ENCODE peak calls at places on chromosomes 7 and 10, in nine cellular contexts. R, L, Q, E, B, X, Y, W and J are unnamed samples.

GRCh38 chr10:71573562-71574300 is 145.8 kb downstream of the C10orf105 start:
- DNase-seq in R (no peak), L (no peak), Q (no peak), E (no peak), B (no peak), X (no peak), Y (no peak), W (no peak), J (no peak)

GRCh38 chr7:3241686-3242258 is 59.3 kb upstream of the SDK1 start:
- DNase-seq in R (no peak), L (no peak), Q (no peak), E (no peak), B (no peak), X (peak), Y (no peak), W (no peak), J (no peak)

GRCh38 chr7:66503551-66504031 is 125.1 kb upstream of the KCTD7 start:
- DNase-seq in R (no peak), L (no peak), Q (no peak), E (no peak), B (no peak), X (no peak), Y (no peak), W (no peak), J (no peak)

GRCh38 chr7:116709336-116709735 is 37.3 kb downstream of the MET start:
- DNase-seq in R (no peak), L (no peak), Q (no peak), E (no peak), B (no peak), X (no peak), Y (no peak), W (no peak), J (no peak)

GRCh38 chr7:27046854-27047549 is 48.8 kb downstream of the HOXA1 start:
- DNase-seq in R (no peak), L (peak), Q (peak), E (no peak), B (no peak), X (peak), Y (no peak), W (no peak), J (no peak)

GRCh38 chr7:1717095-1717483 is 47.0 kb downstream of the ELFN1 start:
- DNase-seq in R (no peak), L (no peak), Q (no peak), E (no peak), B (no peak), X (no peak), Y (no peak), W (no peak), J (no peak)

GRCh38 chr10:121237718-121238117 is 360.5 kb downstream of the FGFR2 start:
- DNase-seq in R (no peak), L (no peak), Q (no peak), E (no peak), B (no peak), X (no peak), Y (no peak), W (no peak), J (no peak)

GRCh38 chr10:69215405-69216176 is 4.5 kb upstream of the HKDC1 start:
- DNase-seq in R (no peak), L (no peak), Q (no peak), E (no peak), B (no peak), X (no peak), Y (no peak), W (no peak), J (no peak)

GRCh38 chr10:4208499-4208898 is 423.5 kb upstream of the KLF6 start:
- DNase-seq in R (no peak), L (no peak), Q (peak), E (no peak), B (no peak), X (no peak), Y (no peak), W (no peak), J (no peak)

GRCh38 chr10:21078410-21079329 is 181.6 kb upstream of the NEBL start:
- DNase-seq in R (peak), L (peak), Q (peak), E (peak), B (peak), X (peak), Y (peak), W (peak), J (no peak)

GRCh38 chr10:71309919-71310318 is 9.1 kb upstream of the SLC29A3 start:
- DNase-seq in R (no peak), L (no peak), Q (no peak), E (no peak), B (no peak), X (no peak), Y (no peak), W (no peak), J (no peak)

GRCh38 chr10:8998751-8999150 is 944.3 kb downstream of the GATA3 start:
- DNase-seq in R (no peak), L (no peak), Q (no peak), E (no peak), B (no peak), X (no peak), Y (no peak), W (no peak), J (no peak)

GRCh38 chr7:102860351-102860811 is 52.4 kb upstream of the LRRC17 start:
- DNase-seq in R (no peak), L (no peak), Q (peak), E (no peak), B (no peak), X (peak), Y (no peak), W (no peak), J (peak)

GRCh38 chr7:135714534-135715009 is 13.4 kb downstream of the SLC13A4 start:
- DNase-seq in R (no peak), L (peak), Q (peak), E (no peak), B (no peak), X (peak), Y (no peak), W (peak), J (no peak)

GRCh38 chr10:80165173-80165572 is 32.6 kb downstream of the PLAC9 start:
- DNase-seq in R (no peak), L (no peak), Q (peak), E (no peak), B (no peak), X (no peak), Y (no peak), W (no peak), J (no peak)

GRCh38 chr10:74282853-74283205 is 131.8 kb downstream of the ADK start:
- DNase-seq in R (no peak), L (no peak), Q (peak), E (no peak), B (no peak), X (no peak), Y (no peak), W (no peak), J (peak)

GRCh38 chr10:46541735-46542566 is 14.5 kb downstream of the GPRIN2 start:
- DNase-seq in R (no peak), L (no peak), Q (no peak), E (peak), B (no peak), X (peak), Y (no peak), W (peak), J (no peak)

GRCh38 chr10:52864459-52865106 is 92.0 kb upstream of the MBL2 start:
- DNase-seq in R (peak), L (peak), Q (peak), E (no peak), B (peak), X (peak), Y (no peak), W (no peak), J (peak)

GRCh38 chr10:106044511-106044910 is 1120.0 kb downstream of the SORCS1 start:
- DNase-seq in R (no peak), L (no peak), Q (no peak), E (no peak), B (no peak), X (no peak), Y (no peak), W (no peak), J (no peak)

GRCh38 chr7:131753620-131754222 is 197.3 kb upstream of the PODXL start:
- DNase-seq in R (no peak), L (no peak), Q (no peak), E (no peak), B (peak), X (no peak), Y (no peak), W (no peak), J (no peak)

GRCh38 chr10:94183666-94184264 is 179.0 kb downstream of the NOC3L start:
- DNase-seq in R (peak), L (peak), Q (peak), E (no peak), B (no peak), X (peak), Y (no peak), W (no peak), J (peak)

GRCh38 chr10:3397231-3397630 is 224.6 kb upstream of the PITRM1 start:
- DNase-seq in R (no peak), L (no peak), Q (no peak), E (no peak), B (no peak), X (no peak), Y (no peak), W (no peak), J (no peak)

GRCh38 chr10:77872151-77872946 is 54.2 kb downstream of the DLG5 start:
- DNase-seq in R (no peak), L (no peak), Q (peak), E (peak), B (no peak), X (no peak), Y (no peak), W (peak), J (no peak)

GRCh38 chr10:77875730-77876129 is 50.8 kb downstream of the DLG5 start:
- DNase-seq in R (no peak), L (no peak), Q (no peak), E (no peak), B (no peak), X (no peak), Y (no peak), W (no peak), J (no peak)

GRCh38 chr10:77874872-77875271 is 51.7 kb downstream of the DLG5 start:
- DNase-seq in R (no peak), L (no peak), Q (no peak), E (no peak), B (no peak), X (no peak), Y (no peak), W (no peak), J (no peak)

GRCh38 chr10:77872947-77873557 is 53.5 kb downstream of the DLG5 start:
- DNase-seq in R (no peak), L (no peak), Q (peak), E (no peak), B (no peak), X (no peak), Y (no peak), W (no peak), J (no peak)

DNA sequence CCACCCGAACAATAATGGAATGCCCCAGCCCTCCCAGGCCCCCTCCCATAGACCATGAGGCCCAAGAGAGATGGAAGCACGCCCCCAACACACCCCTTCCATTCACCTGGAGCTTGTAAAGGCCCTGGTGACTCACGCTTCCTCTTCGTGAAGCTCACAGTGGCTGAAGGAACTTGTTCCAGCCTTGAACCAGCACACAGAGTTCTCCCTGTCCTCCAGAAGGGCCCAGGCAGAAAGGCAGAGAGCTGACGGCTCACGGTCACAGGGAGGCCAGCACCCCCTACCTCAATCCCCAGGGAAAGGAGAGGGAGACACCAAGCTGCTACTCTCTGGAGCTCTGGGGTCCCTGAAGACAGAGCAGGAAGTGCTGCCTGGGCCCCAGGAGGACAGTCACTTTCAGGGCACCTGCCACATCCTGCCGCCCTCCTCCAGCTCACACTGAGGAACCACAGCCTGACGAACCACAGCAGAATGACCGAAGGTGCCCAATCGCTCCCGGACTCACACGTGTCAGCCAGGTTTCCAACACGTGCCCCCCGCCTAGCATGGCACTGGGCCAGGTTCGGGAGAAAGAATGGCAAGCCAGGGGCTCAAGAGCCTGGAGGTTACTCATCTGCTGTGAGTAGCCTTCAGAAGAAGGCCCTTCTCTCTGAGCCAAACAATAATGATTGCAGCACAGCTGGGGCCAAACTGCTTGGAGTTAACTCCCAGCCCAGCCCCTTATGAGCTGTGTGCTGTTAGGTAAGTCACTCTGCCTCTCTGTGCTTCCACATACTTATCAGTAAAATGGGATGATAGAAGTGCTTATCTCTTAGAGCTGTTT is 52.8 kb downstream of the DLG5 start:
- DNase-seq in R (peak), L (peak), Q (peak), E (no peak), B (peak), X (peak), Y (no peak), W (peak), J (peak)
- H3K4me3 ChIP-seq in R (no peak), L (peak), Q (no peak), E (no peak), B (no peak), X (no peak), Y (no peak), W (no peak), J (no peak)

GRCh38 chr7:32318300-32319018 is 171.7 kb downstream of the LSM5 start:
- DNase-seq in R (no peak), L (no peak), Q (no peak), E (no peak), B (peak), X (no peak), Y (no peak), W (no peak), J (no peak)
- H3K4me3 ChIP-seq in R (no peak), L (no peak), Q (no peak), E (peak), B (no peak), X (no peak), Y (no peak), W (peak), J (no peak)

GRCh38 chr7:4745971-4746919 is 29.2 kb upstream of the AP5Z1 start:
- DNase-seq in R (no peak), L (no peak), Q (peak), E (no peak), B (no peak), X (no peak), Y (no peak), W (no peak), J (no peak)
- H3K4me3 ChIP-seq in R (peak), L (peak), Q (peak), E (no peak), B (no peak), X (peak), Y (no peak), W (peak), J (peak)

DNA sequence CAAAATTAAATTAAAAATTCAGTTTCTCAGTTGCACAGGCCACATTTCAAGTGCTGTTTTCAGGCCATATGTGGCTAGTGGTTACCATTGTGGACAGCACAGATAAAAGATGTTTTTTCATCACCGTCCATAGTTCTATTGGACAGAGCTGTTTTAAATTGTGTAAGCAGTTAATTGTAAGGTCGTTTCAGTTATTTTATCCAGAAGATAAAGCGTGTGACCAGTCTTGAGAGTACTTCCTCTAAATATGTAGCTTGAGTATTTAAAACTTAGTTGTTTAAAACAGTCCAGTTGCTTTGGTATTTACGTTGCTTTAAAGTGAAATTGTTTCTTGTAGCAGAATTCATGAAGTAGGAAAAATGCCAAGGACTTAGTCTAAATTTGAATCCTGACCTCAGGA is 66.9 kb downstream of the ZNRF2 start:
- DNase-seq in R (no peak), L (no peak), Q (no peak), E (no peak), B (no peak), X (no peak), Y (no peak), W (no peak), J (no peak)
- H3K4me3 ChIP-seq in R (no peak), L (no peak), Q (no peak), E (no peak), B (no peak), X (no peak), Y (no peak), W (no peak), J (no peak)

GRCh38 chr7:25858200-25858561 is 293.8 kb upstream of the NFE2L3 start:
- DNase-seq in R (no peak), L (no peak), Q (no peak), E (no peak), B (no peak), X (no peak), Y (no peak), W (no peak), J (no peak)
- H3K4me3 ChIP-seq in R (no peak), L (no peak), Q (no peak), E (no peak), B (no peak), X (no peak), Y (no peak), W (peak), J (peak)